ENCODE peak calls at places on chromosomes 7 and 10, in seven cellular contexts. E is cardiac fibroblast, P is IMR-90, L is GM20000, Q is GM10248, J is transverse colon, B is keratinocyte. X is an unnamed sample.

GRCh38 chr10:86715836-86716235 is 40.6 kb upstream of the BMPR1A start:
- DNase-seq in E (no peak), P (no peak), L (no peak), Q (no peak), J (no peak), B (no peak), X (no peak)

GRCh38 chr10:127905623-127906261 is 1.2 kb upstream of the PTPRE start:
- DNase-seq in E (no peak), P (no peak), L (no peak), Q (no peak), J (no peak), B (no peak), X (no peak)

GRCh38 chr10:31896972-31897384 is 31.7 kb downstream of the ARHGAP12 start:
- DNase-seq in E (peak), P (peak), L (no peak), Q (no peak), J (no peak), B (no peak), X (peak)

GRCh38 chr7:132295198-132295597 is 281.1 kb downstream of the PLXNA4 start:
- DNase-seq in E (peak), P (no peak), L (no peak), Q (no peak), J (no peak), B (no peak), X (no peak)

GRCh38 chr10:23514321-23514720 is 75.4 kb downstream of the OTUD1 start:
- DNase-seq in E (no peak), P (no peak), L (no peak), Q (no peak), J (no peak), B (no peak), X (no peak)

GRCh38 chr7:36742911-36743775 is 18.8 kb upstream of the AOAH start:
- DNase-seq in E (no peak), P (no peak), L (no peak), Q (no peak), J (no peak), B (no peak), X (no peak)

GRCh38 chr7:31778296-31778695 is 91.3 kb downstream of the PPP1R17 start:
- DNase-seq in E (no peak), P (no peak), L (no peak), Q (no peak), J (no peak), B (no peak), X (no peak)

GRCh38 chr10:77915299-77916105 is 11.1 kb downstream of the DLG5 start:
- DNase-seq in E (no peak), P (no peak), L (no peak), Q (no peak), J (no peak), B (no peak), X (no peak)

GRCh38 chr10:16991011-16991410 is 138.6 kb downstream of the CUBN start:
- DNase-seq in E (no peak), P (no peak), L (no peak), Q (no peak), J (no peak), B (no peak), X (no peak)

GRCh38 chr10:98267894-98268693 is at the start of gene LOXL4:
- DNase-seq in E (peak), P (no peak), L (peak), Q (peak), J (no peak), B (no peak), X (peak)

GRCh38 chr10:43355749-43356371 is 15.6 kb upstream of the FXYD4 start:
- DNase-seq in E (peak), P (no peak), L (no peak), Q (no peak), J (peak), B (peak), X (no peak)

GRCh38 chr10:31751401-31752080 is 177.1 kb downstream of the ARHGAP12 start:
- DNase-seq in E (peak), P (no peak), L (no peak), Q (no peak), J (no peak), B (no peak), X (no peak)

DNA sequence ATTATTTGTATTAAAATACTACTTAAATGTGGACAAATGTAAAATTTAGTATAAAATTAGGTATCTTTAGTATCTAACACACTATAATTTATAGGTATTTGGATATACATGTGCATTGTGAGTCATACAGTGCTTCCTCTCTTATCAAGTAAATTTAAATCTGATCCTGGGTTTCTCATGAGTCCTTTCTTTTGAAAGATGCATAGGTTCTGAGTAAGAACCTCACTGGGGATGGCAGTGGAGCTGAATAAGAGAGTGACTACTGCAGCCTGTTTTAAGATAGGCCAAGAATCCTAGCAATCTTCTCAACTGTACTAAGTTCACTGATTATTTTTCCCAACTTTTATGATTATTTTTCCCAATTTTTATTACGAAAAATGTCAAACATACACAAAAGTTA is 16.2 kb downstream of the CEP55 start:
- DNase-seq in E (peak), P (peak), L (no peak), Q (no peak), J (no peak), B (no peak), X (peak)
- TF ChIP-seq CTCF in E (no peak), P (no peak), L (no peak), Q (no peak), J (no peak), B (no peak), X (no peak)

GRCh38 chr7:5302577-5302976 is 19.8 kb downstream of the SLC29A4 start:
- DNase-seq in E (no peak), P (no peak), L (no peak), Q (no peak), J (no peak), B (no peak), X (no peak)
- TF ChIP-seq CTCF in E (no peak), P (no peak), L (no peak), Q (no peak), J (no peak), B (peak), X (no peak)

GRCh38 chr7:142557971-142558582 is 191.2 kb upstream of the PRSS1 start:
- DNase-seq in E (peak), P (peak), L (peak), Q (peak), J (peak), B (peak), X (peak)
- TF ChIP-seq CTCF in E (peak), P (peak), L (peak), Q (peak), J (peak), B (peak), X (peak)

DNA sequence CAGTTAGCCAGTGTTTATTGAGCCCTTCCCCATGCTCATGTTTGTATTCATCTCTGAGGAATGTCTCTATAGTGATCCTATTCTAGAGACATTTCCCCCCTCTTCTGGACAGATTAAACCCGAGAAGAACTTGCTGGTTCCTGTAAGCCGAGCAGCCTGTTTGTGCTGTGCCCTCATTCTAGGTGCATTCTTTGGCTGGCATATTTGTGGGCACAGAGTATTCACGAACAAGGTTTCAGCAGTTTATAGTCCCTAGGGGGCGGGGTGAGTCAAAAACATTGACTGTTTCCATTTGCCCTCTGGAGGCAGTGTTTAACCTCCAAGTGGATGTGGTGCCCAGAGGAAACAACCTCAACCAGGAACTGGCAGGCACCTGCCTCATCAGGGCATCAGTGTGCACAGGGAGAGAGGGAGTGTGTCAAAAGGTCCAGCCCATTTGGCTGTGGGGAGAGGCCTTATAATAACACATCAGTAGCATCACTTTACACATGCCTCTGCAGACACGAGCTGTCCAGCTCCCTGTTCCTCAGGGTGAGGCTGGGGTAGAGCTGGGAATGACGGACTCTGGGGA is 273.3 kb upstream of the LRGUK start:
- DNase-seq in E (peak), P (peak), L (peak), Q (peak), J (peak), B (peak), X (peak)
- TF ChIP-seq CTCF in E (peak), P (peak), L (peak), Q (peak), J (peak), B (peak), X (peak)

DNA sequence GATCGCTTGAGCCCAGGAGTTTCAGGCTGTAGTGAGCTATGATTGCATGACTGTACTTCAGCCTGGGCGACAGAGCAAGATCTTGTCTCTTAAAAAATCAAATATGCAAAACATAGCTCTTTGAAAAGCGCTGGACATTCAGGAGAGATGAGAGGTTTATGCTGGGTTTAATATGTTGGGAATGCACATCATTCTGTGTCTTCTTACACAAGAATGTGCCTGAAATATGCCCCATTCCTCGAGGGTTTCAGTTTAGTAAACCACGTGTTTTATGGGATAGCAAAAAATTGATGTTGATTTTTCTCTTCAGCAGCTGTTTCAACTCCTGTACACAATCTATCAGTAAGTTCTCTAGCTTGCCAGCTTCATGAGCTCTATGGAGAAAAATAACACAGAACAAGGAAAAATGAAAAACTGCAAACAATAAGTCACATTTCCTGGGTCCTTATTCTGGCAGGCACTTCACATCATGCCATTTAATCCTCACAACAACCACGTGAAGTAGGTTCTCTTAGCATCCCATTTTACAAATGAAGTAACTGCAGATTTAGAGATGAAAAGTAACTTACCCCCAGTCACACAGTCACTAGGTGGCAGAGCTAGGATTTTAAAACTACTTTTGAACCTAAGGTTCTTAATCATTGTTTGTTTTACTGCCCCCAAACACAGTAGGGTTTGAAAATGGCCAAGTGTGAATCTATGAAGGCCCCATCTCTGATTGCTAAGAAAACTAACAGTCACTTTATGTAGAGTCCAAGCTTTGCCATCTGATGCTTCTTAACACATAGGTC is 423.6 kb downstream of the PHTF2 start:
- DNase-seq in E (peak), P (peak), L (no peak), Q (no peak), J (no peak), B (no peak), X (no peak)
- TF ChIP-seq CTCF in E (no peak), P (no peak), L (no peak), Q (no peak), J (no peak), B (no peak), X (no peak)

GRCh38 chr10:80674809-80675208 is 137.1 kb downstream of the SH2D4B start:
- DNase-seq in E (no peak), P (no peak), L (no peak), Q (no peak), J (no peak), B (no peak), X (no peak)
- TF ChIP-seq CTCF in E (no peak), P (no peak), L (no peak), Q (no peak), J (no peak), B (no peak), X (no peak)

DNA sequence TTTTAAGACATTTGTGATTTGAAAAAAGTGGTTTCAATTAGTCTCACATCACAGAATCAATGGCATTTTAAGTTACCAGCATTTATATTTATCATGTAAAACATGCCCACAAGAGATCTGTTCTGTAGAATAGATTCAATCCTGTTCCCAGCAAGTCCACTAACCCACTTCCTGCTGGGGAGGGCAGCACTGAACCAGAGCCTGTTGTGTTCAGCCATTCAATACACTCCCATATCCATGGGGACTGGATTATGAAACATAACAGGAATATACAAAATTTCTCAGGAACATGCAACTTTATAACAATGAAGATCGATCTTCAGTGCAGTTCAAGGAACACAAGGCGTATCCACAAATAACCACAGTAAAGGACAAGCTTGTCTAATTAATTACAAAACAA is 24.4 kb upstream of the ANK3 start:
- DNase-seq in E (peak), P (no peak), L (no peak), Q (no peak), J (no peak), B (no peak), X (no peak)
- TF ChIP-seq CTCF in E (no peak), P (no peak), L (no peak), Q (no peak), J (no peak), B (peak), X (no peak)

GRCh38 chr10:6838118-6838517 is 258.0 kb upstream of the PRKCQ start:
- DNase-seq in E (no peak), P (no peak), L (no peak), Q (no peak), J (no peak), B (no peak), X (no peak)
- TF ChIP-seq CTCF in E (no peak), P (no peak), L (no peak), Q (peak), J (no peak), B (peak), X (peak)

GRCh38 chr10:122493761-122494160 is 32.4 kb downstream of the HTRA1 start:
- DNase-seq in E (no peak), P (no peak), L (no peak), Q (no peak), J (no peak), B (no peak), X (no peak)

GRCh38 chr10:122497241-122497640 is 35.9 kb downstream of the HTRA1 start:
- DNase-seq in E (no peak), P (no peak), L (no peak), Q (no peak), J (no peak), B (no peak), X (no peak)

GRCh38 chr10:122494173-122494820 is 32.9 kb downstream of the HTRA1 start:
- DNase-seq in E (no peak), P (no peak), L (no peak), Q (no peak), J (no peak), B (no peak), X (no peak)

GRCh38 chr10:122494833-122495232 is 33.5 kb downstream of the HTRA1 start:
- DNase-seq in E (peak), P (peak), L (no peak), Q (no peak), J (no peak), B (no peak), X (peak)

DNA sequence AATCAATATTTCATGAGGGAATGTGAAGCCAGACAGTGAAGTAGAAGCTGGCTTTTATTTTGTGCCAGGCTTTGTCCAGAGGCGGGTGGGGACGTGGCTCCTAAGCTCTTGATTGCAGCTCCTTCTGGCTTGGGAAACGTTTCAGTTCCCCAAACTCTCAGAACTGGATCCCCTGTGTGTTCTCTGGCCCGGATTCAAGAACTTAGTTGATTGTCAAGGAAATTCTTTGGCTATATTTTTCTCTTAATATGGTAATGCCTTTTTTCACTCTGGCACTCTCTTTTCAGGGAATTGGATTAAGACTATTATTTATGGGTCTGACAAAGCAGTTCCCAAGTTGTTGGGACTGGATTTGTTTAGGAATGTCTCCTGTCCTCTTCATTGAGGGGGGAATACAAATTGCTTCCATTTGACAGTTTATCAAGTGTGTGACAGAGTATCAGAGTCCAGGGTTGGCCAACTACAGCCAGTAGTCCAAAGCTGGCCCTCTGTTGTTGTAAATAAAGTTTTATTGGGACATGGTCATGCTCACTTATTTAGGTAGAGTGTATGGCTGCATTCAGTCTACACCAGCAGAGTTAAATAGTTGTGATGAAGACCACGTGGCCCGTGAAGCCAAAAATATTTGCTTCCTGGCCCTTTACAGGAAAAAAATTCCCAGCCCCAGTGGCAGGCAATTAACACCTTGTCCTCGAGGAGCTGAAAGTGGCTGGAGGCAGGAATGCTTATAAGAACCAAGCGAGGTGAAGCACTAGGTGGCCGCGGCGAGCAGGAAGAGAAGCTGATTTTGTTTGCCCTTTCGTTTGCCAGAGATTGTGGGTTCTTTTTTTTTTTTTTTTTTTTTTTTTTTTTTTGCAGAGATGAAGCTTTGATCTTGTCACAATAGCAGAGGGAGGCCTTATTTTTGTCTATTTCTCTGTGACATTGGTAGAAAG is 34.3 kb downstream of the HTRA1 start:
- DNase-seq in E (peak), P (no peak), L (no peak), Q (no peak), J (no peak), B (no peak), X (peak)
- TF ChIP-seq CTCF in E (no peak), P (no peak), L (no peak), Q (no peak), J (no peak), B (no peak), X (no peak)

GRCh38 chr10:3512263-3512662 is 272.7 kb downstream of the KLF6 start:
- DNase-seq in E (no peak), P (no peak), L (no peak), Q (no peak), J (no peak), B (no peak), X (no peak)
- TF ChIP-seq CTCF in E (peak), P (no peak), L (no peak), Q (no peak), J (no peak), B (peak), X (no peak)